ENCODE peak calls at places on chromosomes 7 and 10, in seven cellular contexts. One of them, this sample, is unnamed.

GRCh38 chr10:15333909-15334649 is 37.0 kb downstream of the FAM171A1 start:
- DNase-seq in stimulated activated CD8-positive, alpha-beta memory T cell treated with anti-CD3 and anti-CD28 coated beads, Interleukin-15, amount 100 ng/mL, for 4 hours: no peak
- DNase-seq in NAMALWA: no peak
- DNase-seq in RWPE2: no peak
- DNase-seq in posterior cingulate gyrus: no peak
- DNase-seq in stimulated activated CD4-positive, alpha-beta T cell treated with anti-CD3 and anti-CD28 coated beads, Interleukin-2, amount 100 ng/mL, for 48 hours: no peak
- DNase-seq in HEK293T: no peak
- DNase-seq in this sample: no peak

GRCh38 chr10:102669206-102670064 is 25.2 kb downstream of the TRIM8 start:
- DNase-seq in stimulated activated CD8-positive, alpha-beta memory T cell treated with anti-CD3 and anti-CD28 coated beads, Interleukin-15, amount 100 ng/mL, for 4 hours: no peak
- DNase-seq in NAMALWA: peak
- DNase-seq in RWPE2: no peak
- DNase-seq in posterior cingulate gyrus: no peak
- DNase-seq in stimulated activated CD4-positive, alpha-beta T cell treated with anti-CD3 and anti-CD28 coated beads, Interleukin-2, amount 100 ng/mL, for 48 hours: no peak
- DNase-seq in HEK293T: peak
- DNase-seq in this sample: peak

GRCh38 chr7:95357623-95358022 is 33.3 kb upstream of the PON1 start:
- DNase-seq in stimulated activated CD8-positive, alpha-beta memory T cell treated with anti-CD3 and anti-CD28 coated beads, Interleukin-15, amount 100 ng/mL, for 4 hours: no peak
- DNase-seq in NAMALWA: no peak
- DNase-seq in RWPE2: no peak
- DNase-seq in posterior cingulate gyrus: no peak
- DNase-seq in stimulated activated CD4-positive, alpha-beta T cell treated with anti-CD3 and anti-CD28 coated beads, Interleukin-2, amount 100 ng/mL, for 48 hours: no peak
- DNase-seq in HEK293T: no peak
- DNase-seq in this sample: no peak

GRCh38 chr10:125102216-125102615 is 58.1 kb downstream of the CTBP2 start:
- DNase-seq in stimulated activated CD8-positive, alpha-beta memory T cell treated with anti-CD3 and anti-CD28 coated beads, Interleukin-15, amount 100 ng/mL, for 4 hours: no peak
- DNase-seq in NAMALWA: no peak
- DNase-seq in RWPE2: no peak
- DNase-seq in posterior cingulate gyrus: no peak
- DNase-seq in stimulated activated CD4-positive, alpha-beta T cell treated with anti-CD3 and anti-CD28 coated beads, Interleukin-2, amount 100 ng/mL, for 48 hours: no peak
- DNase-seq in HEK293T: no peak
- DNase-seq in this sample: peak

GRCh38 chr7:140646931-140647647 is 6.5 kb upstream of the DENND2A start:
- DNase-seq in stimulated activated CD8-positive, alpha-beta memory T cell treated with anti-CD3 and anti-CD28 coated beads, Interleukin-15, amount 100 ng/mL, for 4 hours: no peak
- DNase-seq in NAMALWA: peak
- DNase-seq in RWPE2: no peak
- DNase-seq in posterior cingulate gyrus: no peak
- DNase-seq in stimulated activated CD4-positive, alpha-beta T cell treated with anti-CD3 and anti-CD28 coated beads, Interleukin-2, amount 100 ng/mL, for 48 hours: no peak
- DNase-seq in HEK293T: peak
- DNase-seq in this sample: peak

GRCh38 chr10:89183571-89183970 is 23.5 kb downstream of the CH25H start:
- DNase-seq in stimulated activated CD8-positive, alpha-beta memory T cell treated with anti-CD3 and anti-CD28 coated beads, Interleukin-15, amount 100 ng/mL, for 4 hours: no peak
- DNase-seq in NAMALWA: no peak
- DNase-seq in RWPE2: no peak
- DNase-seq in posterior cingulate gyrus: no peak
- DNase-seq in stimulated activated CD4-positive, alpha-beta T cell treated with anti-CD3 and anti-CD28 coated beads, Interleukin-2, amount 100 ng/mL, for 48 hours: no peak
- DNase-seq in HEK293T: no peak
- DNase-seq in this sample: no peak

GRCh38 chr10:75611081-75611971 is 179.9 kb downstream of the LRMDA start:
- DNase-seq in stimulated activated CD8-positive, alpha-beta memory T cell treated with anti-CD3 and anti-CD28 coated beads, Interleukin-15, amount 100 ng/mL, for 4 hours: no peak
- DNase-seq in NAMALWA: peak
- DNase-seq in RWPE2: no peak
- DNase-seq in posterior cingulate gyrus: no peak
- DNase-seq in stimulated activated CD4-positive, alpha-beta T cell treated with anti-CD3 and anti-CD28 coated beads, Interleukin-2, amount 100 ng/mL, for 48 hours: no peak
- DNase-seq in HEK293T: no peak
- DNase-seq in this sample: no peak

GRCh38 chr7:73986158-73986631 is 41.8 kb upstream of the ELN start:
- DNase-seq in stimulated activated CD8-positive, alpha-beta memory T cell treated with anti-CD3 and anti-CD28 coated beads, Interleukin-15, amount 100 ng/mL, for 4 hours: no peak
- DNase-seq in NAMALWA: no peak
- DNase-seq in RWPE2: no peak
- DNase-seq in posterior cingulate gyrus: peak
- DNase-seq in stimulated activated CD4-positive, alpha-beta T cell treated with anti-CD3 and anti-CD28 coated beads, Interleukin-2, amount 100 ng/mL, for 48 hours: no peak
- DNase-seq in HEK293T: no peak
- DNase-seq in this sample: no peak

GRCh38 chr10:42576338-42576737 is 62.0 kb downstream of the ZNF33B start:
- DNase-seq in stimulated activated CD8-positive, alpha-beta memory T cell treated with anti-CD3 and anti-CD28 coated beads, Interleukin-15, amount 100 ng/mL, for 4 hours: no peak
- DNase-seq in NAMALWA: no peak
- DNase-seq in RWPE2: no peak
- DNase-seq in posterior cingulate gyrus: no peak
- DNase-seq in stimulated activated CD4-positive, alpha-beta T cell treated with anti-CD3 and anti-CD28 coated beads, Interleukin-2, amount 100 ng/mL, for 48 hours: no peak
- DNase-seq in HEK293T: no peak
- DNase-seq in this sample: no peak

GRCh38 chr7:71871446-71871845 is 540.7 kb downstream of the CALN1 start:
- DNase-seq in stimulated activated CD8-positive, alpha-beta memory T cell treated with anti-CD3 and anti-CD28 coated beads, Interleukin-15, amount 100 ng/mL, for 4 hours: no peak
- DNase-seq in NAMALWA: no peak
- DNase-seq in RWPE2: no peak
- DNase-seq in posterior cingulate gyrus: no peak
- DNase-seq in stimulated activated CD4-positive, alpha-beta T cell treated with anti-CD3 and anti-CD28 coated beads, Interleukin-2, amount 100 ng/mL, for 48 hours: no peak
- DNase-seq in HEK293T: no peak
- DNase-seq in this sample: no peak

GRCh38 chr10:130461631-130462030 is 325.4 kb downstream of the GLRX3 start:
- DNase-seq in stimulated activated CD8-positive, alpha-beta memory T cell treated with anti-CD3 and anti-CD28 coated beads, Interleukin-15, amount 100 ng/mL, for 4 hours: no peak
- DNase-seq in NAMALWA: no peak
- DNase-seq in RWPE2: no peak
- DNase-seq in posterior cingulate gyrus: no peak
- DNase-seq in stimulated activated CD4-positive, alpha-beta T cell treated with anti-CD3 and anti-CD28 coated beads, Interleukin-2, amount 100 ng/mL, for 48 hours: no peak
- DNase-seq in HEK293T: no peak
- DNase-seq in this sample: no peak

GRCh38 chr10:70656489-70656888 is 15.8 kb upstream of the ADAMTS14 start:
- DNase-seq in stimulated activated CD8-positive, alpha-beta memory T cell treated with anti-CD3 and anti-CD28 coated beads, Interleukin-15, amount 100 ng/mL, for 4 hours: no peak
- DNase-seq in NAMALWA: no peak
- DNase-seq in RWPE2: peak
- DNase-seq in posterior cingulate gyrus: no peak
- DNase-seq in stimulated activated CD4-positive, alpha-beta T cell treated with anti-CD3 and anti-CD28 coated beads, Interleukin-2, amount 100 ng/mL, for 48 hours: peak
- DNase-seq in HEK293T: no peak
- DNase-seq in this sample: no peak

GRCh38 chr7:15906436-15906835 is 220.0 kb upstream of the MEOX2 start:
- DNase-seq in stimulated activated CD8-positive, alpha-beta memory T cell treated with anti-CD3 and anti-CD28 coated beads, Interleukin-15, amount 100 ng/mL, for 4 hours: no peak
- DNase-seq in NAMALWA: no peak
- DNase-seq in RWPE2: no peak
- DNase-seq in posterior cingulate gyrus: no peak
- DNase-seq in stimulated activated CD4-positive, alpha-beta T cell treated with anti-CD3 and anti-CD28 coated beads, Interleukin-2, amount 100 ng/mL, for 48 hours: no peak
- DNase-seq in HEK293T: no peak
- DNase-seq in this sample: no peak

GRCh38 chr10:34280599-34281374 is 534.3 kb downstream of the PARD3 start:
- DNase-seq in stimulated activated CD8-positive, alpha-beta memory T cell treated with anti-CD3 and anti-CD28 coated beads, Interleukin-15, amount 100 ng/mL, for 4 hours: no peak
- DNase-seq in NAMALWA: no peak
- DNase-seq in RWPE2: peak
- DNase-seq in posterior cingulate gyrus: no peak
- DNase-seq in stimulated activated CD4-positive, alpha-beta T cell treated with anti-CD3 and anti-CD28 coated beads, Interleukin-2, amount 100 ng/mL, for 48 hours: no peak
- DNase-seq in HEK293T: no peak
- DNase-seq in this sample: no peak

GRCh38 chr10:96626795-96627194 is 40.0 kb upstream of the TM9SF3 start:
- DNase-seq in stimulated activated CD8-positive, alpha-beta memory T cell treated with anti-CD3 and anti-CD28 coated beads, Interleukin-15, amount 100 ng/mL, for 4 hours: no peak
- DNase-seq in NAMALWA: peak
- DNase-seq in RWPE2: no peak
- DNase-seq in posterior cingulate gyrus: no peak
- DNase-seq in stimulated activated CD4-positive, alpha-beta T cell treated with anti-CD3 and anti-CD28 coated beads, Interleukin-2, amount 100 ng/mL, for 48 hours: no peak
- DNase-seq in HEK293T: no peak
- DNase-seq in this sample: no peak

GRCh38 chr7:2808891-2809660 is 35.0 kb downstream of the GNA12 start:
- DNase-seq in stimulated activated CD8-positive, alpha-beta memory T cell treated with anti-CD3 and anti-CD28 coated beads, Interleukin-15, amount 100 ng/mL, for 4 hours: no peak
- DNase-seq in NAMALWA: no peak
- DNase-seq in RWPE2: no peak
- DNase-seq in posterior cingulate gyrus: no peak
- DNase-seq in stimulated activated CD4-positive, alpha-beta T cell treated with anti-CD3 and anti-CD28 coated beads, Interleukin-2, amount 100 ng/mL, for 48 hours: no peak
- DNase-seq in HEK293T: no peak
- DNase-seq in this sample: no peak

GRCh38 chr7:65798111-65799075 is 74.5 kb upstream of the VKORC1L1 start:
- DNase-seq in stimulated activated CD8-positive, alpha-beta memory T cell treated with anti-CD3 and anti-CD28 coated beads, Interleukin-15, amount 100 ng/mL, for 4 hours: no peak
- DNase-seq in NAMALWA: no peak
- DNase-seq in RWPE2: no peak
- DNase-seq in posterior cingulate gyrus: no peak
- DNase-seq in stimulated activated CD4-positive, alpha-beta T cell treated with anti-CD3 and anti-CD28 coated beads, Interleukin-2, amount 100 ng/mL, for 48 hours: no peak
- DNase-seq in HEK293T: no peak
- DNase-seq in this sample: no peak

GRCh38 chr7:117882594-117882993 is 9.4 kb upstream of the CTTNBP2 start:
- DNase-seq in stimulated activated CD8-positive, alpha-beta memory T cell treated with anti-CD3 and anti-CD28 coated beads, Interleukin-15, amount 100 ng/mL, for 4 hours: no peak
- DNase-seq in NAMALWA: no peak
- DNase-seq in RWPE2: no peak
- DNase-seq in posterior cingulate gyrus: no peak
- DNase-seq in stimulated activated CD4-positive, alpha-beta T cell treated with anti-CD3 and anti-CD28 coated beads, Interleukin-2, amount 100 ng/mL, for 48 hours: no peak
- DNase-seq in HEK293T: no peak
- DNase-seq in this sample: no peak

GRCh38 chr7:75937958-75938786 is 23.2 kb downstream of the POR start:
- DNase-seq in stimulated activated CD8-positive, alpha-beta memory T cell treated with anti-CD3 and anti-CD28 coated beads, Interleukin-15, amount 100 ng/mL, for 4 hours: no peak
- DNase-seq in NAMALWA: no peak
- DNase-seq in RWPE2: no peak
- DNase-seq in posterior cingulate gyrus: peak
- DNase-seq in stimulated activated CD4-positive, alpha-beta T cell treated with anti-CD3 and anti-CD28 coated beads, Interleukin-2, amount 100 ng/mL, for 48 hours: no peak
- DNase-seq in HEK293T: no peak
- DNase-seq in this sample: peak